ENCODE peak calls at places on chromosomes 1 and 21, in seven cellular contexts. One of them, this sample, is unnamed.

GRCh38 chr1:108016451-108016920 is 51.5 kb upstream of the VAV3 start:
- DNase-seq in stimulated activated CD8-positive, alpha-beta memory T cell treated with anti-CD3 and anti-CD28 coated beads, Interleukin-4, amount 100 ng/mL, for 24 hours: no peak
- DNase-seq in Kasumi-1: peak; percentile 85
- DNase-seq in left colon: no peak
- DNase-seq in activated T-cell treated with anti-CD3 and anti-CD28 coated beads for 24 hours: no peak
- DNase-seq in stimulated activated CD4-positive, alpha-beta T cell treated with anti-CD3 and anti-CD28 coated beads, Interleukin-12 subunit alpha, Interleukin-12 subunit beta, amount 100 ng/mL, for 4 hours: no peak
- DNase-seq in activated CD4-positive, alpha-beta T cell treated with anti-CD3 and anti-CD28 coated beads, Interleukin-2, amount 50 U/mL, for 48 hours: peak; percentile 26
- DNase-seq in this sample: no peak

GRCh38 chr1:202235856-202236837 is 42.5 kb downstream of the LGR6 start:
- DNase-seq in activated CD4-positive, alpha-beta T cell treated with anti-CD3 and anti-CD28 coated beads, Interleukin-2, amount 50 U/mL, for 48 hours: peak; percentile 86
- DNase-seq in Kasumi-1: peak; percentile 45
- DNase-seq in stimulated activated CD4-positive, alpha-beta T cell treated with anti-CD3 and anti-CD28 coated beads, Interleukin-12 subunit alpha, Interleukin-12 subunit beta, amount 100 ng/mL, for 4 hours: peak; percentile 65
- DNase-seq in stimulated activated CD8-positive, alpha-beta memory T cell treated with anti-CD3 and anti-CD28 coated beads, Interleukin-4, amount 100 ng/mL, for 24 hours: peak; percentile 49
- DNase-seq in left colon: peak; percentile 77
- DNase-seq in activated T-cell treated with anti-CD3 and anti-CD28 coated beads for 24 hours: peak; percentile 60
- DNase-seq in this sample: peak; percentile 39

GRCh38 chr21:27129215-27129614 is 162.3 kb upstream of the ADAMTS5 start:
- DNase-seq in activated CD4-positive, alpha-beta T cell treated with anti-CD3 and anti-CD28 coated beads, Interleukin-2, amount 50 U/mL, for 48 hours: no peak
- DNase-seq in Kasumi-1: no peak
- DNase-seq in stimulated activated CD8-positive, alpha-beta memory T cell treated with anti-CD3 and anti-CD28 coated beads, Interleukin-4, amount 100 ng/mL, for 24 hours: no peak
- DNase-seq in left colon: no peak
- DNase-seq in stimulated activated CD4-positive, alpha-beta T cell treated with anti-CD3 and anti-CD28 coated beads, Interleukin-12 subunit alpha, Interleukin-12 subunit beta, amount 100 ng/mL, for 4 hours: no peak
- DNase-seq in activated T-cell treated with anti-CD3 and anti-CD28 coated beads for 24 hours: no peak
- DNase-seq in this sample: no peak

GRCh38 chr21:37908691-37909090 is 7.6 kb downstream of the KCNJ6 start:
- DNase-seq in stimulated activated CD8-positive, alpha-beta memory T cell treated with anti-CD3 and anti-CD28 coated beads, Interleukin-4, amount 100 ng/mL, for 24 hours: no peak
- DNase-seq in left colon: no peak
- DNase-seq in Kasumi-1: no peak
- DNase-seq in activated CD4-positive, alpha-beta T cell treated with anti-CD3 and anti-CD28 coated beads, Interleukin-2, amount 50 U/mL, for 48 hours: no peak
- DNase-seq in stimulated activated CD4-positive, alpha-beta T cell treated with anti-CD3 and anti-CD28 coated beads, Interleukin-12 subunit alpha, Interleukin-12 subunit beta, amount 100 ng/mL, for 4 hours: no peak
- DNase-seq in activated T-cell treated with anti-CD3 and anti-CD28 coated beads for 24 hours: no peak
- DNase-seq in this sample: no peak

GRCh38 chr1:23720256-23720995 is 22.8 kb upstream of the ELOA start:
- DNase-seq in left colon: no peak
- DNase-seq in stimulated activated CD8-positive, alpha-beta memory T cell treated with anti-CD3 and anti-CD28 coated beads, Interleukin-4, amount 100 ng/mL, for 24 hours: no peak
- DNase-seq in stimulated activated CD4-positive, alpha-beta T cell treated with anti-CD3 and anti-CD28 coated beads, Interleukin-12 subunit alpha, Interleukin-12 subunit beta, amount 100 ng/mL, for 4 hours: no peak
- DNase-seq in Kasumi-1: no peak
- DNase-seq in activated T-cell treated with anti-CD3 and anti-CD28 coated beads for 24 hours: no peak
- DNase-seq in activated CD4-positive, alpha-beta T cell treated with anti-CD3 and anti-CD28 coated beads, Interleukin-2, amount 50 U/mL, for 48 hours: peak; percentile 52
- DNase-seq in this sample: peak; percentile 79

GRCh38 chr1:3278416-3279181 is 175.9 kb upstream of the ARHGEF16 start:
- DNase-seq in stimulated activated CD8-positive, alpha-beta memory T cell treated with anti-CD3 and anti-CD28 coated beads, Interleukin-4, amount 100 ng/mL, for 24 hours: no peak
- DNase-seq in stimulated activated CD4-positive, alpha-beta T cell treated with anti-CD3 and anti-CD28 coated beads, Interleukin-12 subunit alpha, Interleukin-12 subunit beta, amount 100 ng/mL, for 4 hours: no peak
- DNase-seq in activated T-cell treated with anti-CD3 and anti-CD28 coated beads for 24 hours: no peak
- DNase-seq in Kasumi-1: no peak
- DNase-seq in activated CD4-positive, alpha-beta T cell treated with anti-CD3 and anti-CD28 coated beads, Interleukin-2, amount 50 U/mL, for 48 hours: no peak
- DNase-seq in left colon: no peak
- DNase-seq in this sample: no peak

GRCh38 chr1:65267291-65268087 is 41.9 kb upstream of the DNAJC6 start:
- DNase-seq in activated CD4-positive, alpha-beta T cell treated with anti-CD3 and anti-CD28 coated beads, Interleukin-2, amount 50 U/mL, for 48 hours: no peak
- DNase-seq in stimulated activated CD8-positive, alpha-beta memory T cell treated with anti-CD3 and anti-CD28 coated beads, Interleukin-4, amount 100 ng/mL, for 24 hours: no peak
- DNase-seq in stimulated activated CD4-positive, alpha-beta T cell treated with anti-CD3 and anti-CD28 coated beads, Interleukin-12 subunit alpha, Interleukin-12 subunit beta, amount 100 ng/mL, for 4 hours: no peak
- DNase-seq in left colon: no peak
- DNase-seq in activated T-cell treated with anti-CD3 and anti-CD28 coated beads for 24 hours: no peak
- DNase-seq in Kasumi-1: no peak
- DNase-seq in this sample: no peak

GRCh38 chr21:25708467-25709065 is 26.1 kb downstream of the ATP5PF start:
- DNase-seq in left colon: peak; percentile 20
- DNase-seq in activated CD4-positive, alpha-beta T cell treated with anti-CD3 and anti-CD28 coated beads, Interleukin-2, amount 50 U/mL, for 48 hours: peak; percentile 46
- DNase-seq in activated T-cell treated with anti-CD3 and anti-CD28 coated beads for 24 hours: peak; percentile 14
- DNase-seq in Kasumi-1: peak; percentile 49
- DNase-seq in stimulated activated CD8-positive, alpha-beta memory T cell treated with anti-CD3 and anti-CD28 coated beads, Interleukin-4, amount 100 ng/mL, for 24 hours: peak; percentile 8
- DNase-seq in stimulated activated CD4-positive, alpha-beta T cell treated with anti-CD3 and anti-CD28 coated beads, Interleukin-12 subunit alpha, Interleukin-12 subunit beta, amount 100 ng/mL, for 4 hours: peak; percentile 24
- DNase-seq in this sample: peak; percentile 11

GRCh38 chr1:11413907-11414495 is 65.0 kb upstream of the DISP3 start:
- DNase-seq in activated T-cell treated with anti-CD3 and anti-CD28 coated beads for 24 hours: no peak
- DNase-seq in stimulated activated CD8-positive, alpha-beta memory T cell treated with anti-CD3 and anti-CD28 coated beads, Interleukin-4, amount 100 ng/mL, for 24 hours: no peak
- DNase-seq in left colon: no peak
- DNase-seq in stimulated activated CD4-positive, alpha-beta T cell treated with anti-CD3 and anti-CD28 coated beads, Interleukin-12 subunit alpha, Interleukin-12 subunit beta, amount 100 ng/mL, for 4 hours: no peak
- DNase-seq in activated CD4-positive, alpha-beta T cell treated with anti-CD3 and anti-CD28 coated beads, Interleukin-2, amount 50 U/mL, for 48 hours: no peak
- DNase-seq in Kasumi-1: no peak
- DNase-seq in this sample: no peak

GRCh38 chr1:155978325-155978972 is at the start of gene ARHGEF2:
- DNase-seq in activated CD4-positive, alpha-beta T cell treated with anti-CD3 and anti-CD28 coated beads, Interleukin-2, amount 50 U/mL, for 48 hours: peak; percentile 89
- DNase-seq in activated T-cell treated with anti-CD3 and anti-CD28 coated beads for 24 hours: peak; percentile 76
- DNase-seq in Kasumi-1: peak; percentile 98
- DNase-seq in left colon: peak; percentile 90
- DNase-seq in stimulated activated CD4-positive, alpha-beta T cell treated with anti-CD3 and anti-CD28 coated beads, Interleukin-12 subunit alpha, Interleukin-12 subunit beta, amount 100 ng/mL, for 4 hours: peak; percentile 77
- DNase-seq in stimulated activated CD8-positive, alpha-beta memory T cell treated with anti-CD3 and anti-CD28 coated beads, Interleukin-4, amount 100 ng/mL, for 24 hours: peak; percentile 79
- DNase-seq in this sample: peak; percentile 86

GRCh38 chr1:212928323-212929281 is 21.7 kb upstream of the VASH2 start:
- DNase-seq in stimulated activated CD4-positive, alpha-beta T cell treated with anti-CD3 and anti-CD28 coated beads, Interleukin-12 subunit alpha, Interleukin-12 subunit beta, amount 100 ng/mL, for 4 hours: no peak
- DNase-seq in left colon: no peak
- DNase-seq in stimulated activated CD8-positive, alpha-beta memory T cell treated with anti-CD3 and anti-CD28 coated beads, Interleukin-4, amount 100 ng/mL, for 24 hours: no peak
- DNase-seq in activated T-cell treated with anti-CD3 and anti-CD28 coated beads for 24 hours: no peak
- DNase-seq in Kasumi-1: peak; percentile 19
- DNase-seq in activated CD4-positive, alpha-beta T cell treated with anti-CD3 and anti-CD28 coated beads, Interleukin-2, amount 50 U/mL, for 48 hours: no peak
- DNase-seq in this sample: peak; percentile 19

GRCh38 chr1:205304695-205305070 is 16.9 kb downstream of the NUAK2 start:
- DNase-seq in left colon: no peak
- DNase-seq in activated CD4-positive, alpha-beta T cell treated with anti-CD3 and anti-CD28 coated beads, Interleukin-2, amount 50 U/mL, for 48 hours: no peak
- DNase-seq in stimulated activated CD4-positive, alpha-beta T cell treated with anti-CD3 and anti-CD28 coated beads, Interleukin-12 subunit alpha, Interleukin-12 subunit beta, amount 100 ng/mL, for 4 hours: no peak
- DNase-seq in Kasumi-1: no peak
- DNase-seq in activated T-cell treated with anti-CD3 and anti-CD28 coated beads for 24 hours: no peak
- DNase-seq in stimulated activated CD8-positive, alpha-beta memory T cell treated with anti-CD3 and anti-CD28 coated beads, Interleukin-4, amount 100 ng/mL, for 24 hours: no peak
- DNase-seq in this sample: no peak

GRCh38 chr21:45485686-45486442 is 56.4 kb downstream of the SLC19A1 start:
- DNase-seq in Kasumi-1: no peak
- DNase-seq in activated T-cell treated with anti-CD3 and anti-CD28 coated beads for 24 hours: no peak
- DNase-seq in activated CD4-positive, alpha-beta T cell treated with anti-CD3 and anti-CD28 coated beads, Interleukin-2, amount 50 U/mL, for 48 hours: no peak
- DNase-seq in left colon: no peak
- DNase-seq in stimulated activated CD8-positive, alpha-beta memory T cell treated with anti-CD3 and anti-CD28 coated beads, Interleukin-4, amount 100 ng/mL, for 24 hours: no peak
- DNase-seq in stimulated activated CD4-positive, alpha-beta T cell treated with anti-CD3 and anti-CD28 coated beads, Interleukin-12 subunit alpha, Interleukin-12 subunit beta, amount 100 ng/mL, for 4 hours: no peak
- DNase-seq in this sample: no peak

GRCh38 chr1:164132001-164132400 is 427.0 kb upstream of the PBX1 start:
- DNase-seq in activated CD4-positive, alpha-beta T cell treated with anti-CD3 and anti-CD28 coated beads, Interleukin-2, amount 50 U/mL, for 48 hours: no peak
- DNase-seq in stimulated activated CD8-positive, alpha-beta memory T cell treated with anti-CD3 and anti-CD28 coated beads, Interleukin-4, amount 100 ng/mL, for 24 hours: no peak
- DNase-seq in activated T-cell treated with anti-CD3 and anti-CD28 coated beads for 24 hours: no peak
- DNase-seq in Kasumi-1: no peak
- DNase-seq in stimulated activated CD4-positive, alpha-beta T cell treated with anti-CD3 and anti-CD28 coated beads, Interleukin-12 subunit alpha, Interleukin-12 subunit beta, amount 100 ng/mL, for 4 hours: no peak
- DNase-seq in left colon: no peak
- DNase-seq in this sample: no peak

GRCh38 chr21:41045534-41046268 is 122.3 kb upstream of the BACE2 start:
- DNase-seq in activated CD4-positive, alpha-beta T cell treated with anti-CD3 and anti-CD28 coated beads, Interleukin-2, amount 50 U/mL, for 48 hours: peak; percentile 3
- DNase-seq in stimulated activated CD4-positive, alpha-beta T cell treated with anti-CD3 and anti-CD28 coated beads, Interleukin-12 subunit alpha, Interleukin-12 subunit beta, amount 100 ng/mL, for 4 hours: no peak
- DNase-seq in left colon: peak; percentile 16
- DNase-seq in stimulated activated CD8-positive, alpha-beta memory T cell treated with anti-CD3 and anti-CD28 coated beads, Interleukin-4, amount 100 ng/mL, for 24 hours: no peak
- DNase-seq in Kasumi-1: peak; percentile 34
- DNase-seq in activated T-cell treated with anti-CD3 and anti-CD28 coated beads for 24 hours: no peak
- DNase-seq in this sample: no peak

GRCh38 chr1:171913385-171913784 is 72.1 kb downstream of the DNM3 start:
- DNase-seq in stimulated activated CD8-positive, alpha-beta memory T cell treated with anti-CD3 and anti-CD28 coated beads, Interleukin-4, amount 100 ng/mL, for 24 hours: no peak
- DNase-seq in activated CD4-positive, alpha-beta T cell treated with anti-CD3 and anti-CD28 coated beads, Interleukin-2, amount 50 U/mL, for 48 hours: no peak
- DNase-seq in activated T-cell treated with anti-CD3 and anti-CD28 coated beads for 24 hours: no peak
- DNase-seq in Kasumi-1: no peak
- DNase-seq in left colon: peak; percentile 28
- DNase-seq in stimulated activated CD4-positive, alpha-beta T cell treated with anti-CD3 and anti-CD28 coated beads, Interleukin-12 subunit alpha, Interleukin-12 subunit beta, amount 100 ng/mL, for 4 hours: no peak
- DNase-seq in this sample: no peak

GRCh38 chr1:167922611-167923074 is 8.7 kb upstream of the ADCY10 start:
- DNase-seq in stimulated activated CD4-positive, alpha-beta T cell treated with anti-CD3 and anti-CD28 coated beads, Interleukin-12 subunit alpha, Interleukin-12 subunit beta, amount 100 ng/mL, for 4 hours: no peak
- DNase-seq in stimulated activated CD8-positive, alpha-beta memory T cell treated with anti-CD3 and anti-CD28 coated beads, Interleukin-4, amount 100 ng/mL, for 24 hours: no peak
- DNase-seq in left colon: no peak
- DNase-seq in Kasumi-1: no peak
- DNase-seq in activated T-cell treated with anti-CD3 and anti-CD28 coated beads for 24 hours: no peak
- DNase-seq in activated CD4-positive, alpha-beta T cell treated with anti-CD3 and anti-CD28 coated beads, Interleukin-2, amount 50 U/mL, for 48 hours: no peak
- DNase-seq in this sample: no peak

GRCh38 chr1:204130989-204131892 is 20.6 kb downstream of the ETNK2 start:
- DNase-seq in activated T-cell treated with anti-CD3 and anti-CD28 coated beads for 24 hours: no peak
- DNase-seq in activated CD4-positive, alpha-beta T cell treated with anti-CD3 and anti-CD28 coated beads, Interleukin-2, amount 50 U/mL, for 48 hours: no peak
- DNase-seq in stimulated activated CD4-positive, alpha-beta T cell treated with anti-CD3 and anti-CD28 coated beads, Interleukin-12 subunit alpha, Interleukin-12 subunit beta, amount 100 ng/mL, for 4 hours: no peak
- DNase-seq in left colon: no peak
- DNase-seq in stimulated activated CD8-positive, alpha-beta memory T cell treated with anti-CD3 and anti-CD28 coated beads, Interleukin-4, amount 100 ng/mL, for 24 hours: no peak
- DNase-seq in Kasumi-1: no peak
- DNase-seq in this sample: no peak

GRCh38 chr21:35394634-35395369 is 345.7 kb upstream of the RUNX1 start:
- DNase-seq in stimulated activated CD4-positive, alpha-beta T cell treated with anti-CD3 and anti-CD28 coated beads, Interleukin-12 subunit alpha, Interleukin-12 subunit beta, amount 100 ng/mL, for 4 hours: no peak
- DNase-seq in activated CD4-positive, alpha-beta T cell treated with anti-CD3 and anti-CD28 coated beads, Interleukin-2, amount 50 U/mL, for 48 hours: no peak
- DNase-seq in Kasumi-1: no peak
- DNase-seq in stimulated activated CD8-positive, alpha-beta memory T cell treated with anti-CD3 and anti-CD28 coated beads, Interleukin-4, amount 100 ng/mL, for 24 hours: no peak
- DNase-seq in activated T-cell treated with anti-CD3 and anti-CD28 coated beads for 24 hours: no peak
- DNase-seq in left colon: no peak
- DNase-seq in this sample: no peak

GRCh38 chr1:207088731-207089626 is at the start of gene C4BPB:
- DNase-seq in stimulated activated CD8-positive, alpha-beta memory T cell treated with anti-CD3 and anti-CD28 coated beads, Interleukin-4, amount 100 ng/mL, for 24 hours: no peak
- DNase-seq in activated T-cell treated with anti-CD3 and anti-CD28 coated beads for 24 hours: no peak
- DNase-seq in left colon: peak; percentile 37
- DNase-seq in Kasumi-1: no peak
- DNase-seq in stimulated activated CD4-positive, alpha-beta T cell treated with anti-CD3 and anti-CD28 coated beads, Interleukin-12 subunit alpha, Interleukin-12 subunit beta, amount 100 ng/mL, for 4 hours: no peak
- DNase-seq in activated CD4-positive, alpha-beta T cell treated with anti-CD3 and anti-CD28 coated beads, Interleukin-2, amount 50 U/mL, for 48 hours: no peak
- DNase-seq in this sample: no peak

GRCh38 chr1:192263436-192263835 is 53.4 kb upstream of the RGS21 start:
- DNase-seq in stimulated activated CD8-positive, alpha-beta memory T cell treated with anti-CD3 and anti-CD28 coated beads, Interleukin-4, amount 100 ng/mL, for 24 hours: no peak
- DNase-seq in stimulated activated CD4-positive, alpha-beta T cell treated with anti-CD3 and anti-CD28 coated beads, Interleukin-12 subunit alpha, Interleukin-12 subunit beta, amount 100 ng/mL, for 4 hours: no peak
- DNase-seq in left colon: no peak
- DNase-seq in Kasumi-1: no peak
- DNase-seq in activated T-cell treated with anti-CD3 and anti-CD28 coated beads for 24 hours: no peak
- DNase-seq in activated CD4-positive, alpha-beta T cell treated with anti-CD3 and anti-CD28 coated beads, Interleukin-2, amount 50 U/mL, for 48 hours: no peak
- DNase-seq in this sample: no peak

GRCh38 chr1:95209291-95209690 is 24.7 kb upstream of the RWDD3 start:
- DNase-seq in left colon: no peak
- DNase-seq in Kasumi-1: no peak
- DNase-seq in stimulated activated CD4-positive, alpha-beta T cell treated with anti-CD3 and anti-CD28 coated beads, Interleukin-12 subunit alpha, Interleukin-12 subunit beta, amount 100 ng/mL, for 4 hours: no peak
- DNase-seq in activated T-cell treated with anti-CD3 and anti-CD28 coated beads for 24 hours: no peak
- DNase-seq in stimulated activated CD8-positive, alpha-beta memory T cell treated with anti-CD3 and anti-CD28 coated beads, Interleukin-4, amount 100 ng/mL, for 24 hours: no peak
- DNase-seq in activated CD4-positive, alpha-beta T cell treated with anti-CD3 and anti-CD28 coated beads, Interleukin-2, amount 50 U/mL, for 48 hours: no peak
- DNase-seq in this sample: no peak

GRCh38 chr1:42128499-42128898 is 24.7 kb upstream of the GUCA2B start:
- DNase-seq in stimulated activated CD8-positive, alpha-beta memory T cell treated with anti-CD3 and anti-CD28 coated beads, Interleukin-4, amount 100 ng/mL, for 24 hours: no peak
- DNase-seq in left colon: no peak
- DNase-seq in activated T-cell treated with anti-CD3 and anti-CD28 coated beads for 24 hours: no peak
- DNase-seq in stimulated activated CD4-positive, alpha-beta T cell treated with anti-CD3 and anti-CD28 coated beads, Interleukin-12 subunit alpha, Interleukin-12 subunit beta, amount 100 ng/mL, for 4 hours: no peak
- DNase-seq in Kasumi-1: no peak
- DNase-seq in activated CD4-positive, alpha-beta T cell treated with anti-CD3 and anti-CD28 coated beads, Interleukin-2, amount 50 U/mL, for 48 hours: no peak
- DNase-seq in this sample: no peak

GRCh38 chr1:246246430-246246829 is 260.6 kb downstream of the SMYD3 start:
- DNase-seq in stimulated activated CD8-positive, alpha-beta memory T cell treated with anti-CD3 and anti-CD28 coated beads, Interleukin-4, amount 100 ng/mL, for 24 hours: no peak
- DNase-seq in Kasumi-1: no peak
- DNase-seq in left colon: no peak
- DNase-seq in activated CD4-positive, alpha-beta T cell treated with anti-CD3 and anti-CD28 coated beads, Interleukin-2, amount 50 U/mL, for 48 hours: no peak
- DNase-seq in stimulated activated CD4-positive, alpha-beta T cell treated with anti-CD3 and anti-CD28 coated beads, Interleukin-12 subunit alpha, Interleukin-12 subunit beta, amount 100 ng/mL, for 4 hours: no peak
- DNase-seq in activated T-cell treated with anti-CD3 and anti-CD28 coated beads for 24 hours: no peak
- DNase-seq in this sample: no peak

GRCh38 chr1:59146651-59147358 is 150.1 kb upstream of the FGGY start:
- DNase-seq in activated CD4-positive, alpha-beta T cell treated with anti-CD3 and anti-CD28 coated beads, Interleukin-2, amount 50 U/mL, for 48 hours: peak; percentile 64
- DNase-seq in Kasumi-1: peak; percentile 13
- DNase-seq in activated T-cell treated with anti-CD3 and anti-CD28 coated beads for 24 hours: peak; percentile 18
- DNase-seq in stimulated activated CD8-positive, alpha-beta memory T cell treated with anti-CD3 and anti-CD28 coated beads, Interleukin-4, amount 100 ng/mL, for 24 hours: peak; percentile 36
- DNase-seq in left colon: peak; percentile 60
- DNase-seq in stimulated activated CD4-positive, alpha-beta T cell treated with anti-CD3 and anti-CD28 coated beads, Interleukin-12 subunit alpha, Interleukin-12 subunit beta, amount 100 ng/mL, for 4 hours: peak; percentile 21
- DNase-seq in this sample: peak; percentile 77

GRCh38 chr1:18339161-18339560 is 141.6 kb upstream of the KLHDC7A start:
- DNase-seq in stimulated activated CD4-positive, alpha-beta T cell treated with anti-CD3 and anti-CD28 coated beads, Interleukin-12 subunit alpha, Interleukin-12 subunit beta, amount 100 ng/mL, for 4 hours: no peak
- DNase-seq in stimulated activated CD8-positive, alpha-beta memory T cell treated with anti-CD3 and anti-CD28 coated beads, Interleukin-4, amount 100 ng/mL, for 24 hours: no peak
- DNase-seq in activated T-cell treated with anti-CD3 and anti-CD28 coated beads for 24 hours: no peak
- DNase-seq in activated CD4-positive, alpha-beta T cell treated with anti-CD3 and anti-CD28 coated beads, Interleukin-2, amount 50 U/mL, for 48 hours: no peak
- DNase-seq in Kasumi-1: no peak
- DNase-seq in left colon: no peak
- DNase-seq in this sample: no peak

GRCh38 chr1:221664253-221664652 is 77.6 kb downstream of the DUSP10 start:
- DNase-seq in stimulated activated CD4-positive, alpha-beta T cell treated with anti-CD3 and anti-CD28 coated beads, Interleukin-12 subunit alpha, Interleukin-12 subunit beta, amount 100 ng/mL, for 4 hours: no peak
- DNase-seq in Kasumi-1: no peak
- DNase-seq in activated CD4-positive, alpha-beta T cell treated with anti-CD3 and anti-CD28 coated beads, Interleukin-2, amount 50 U/mL, for 48 hours: no peak
- DNase-seq in left colon: no peak
- DNase-seq in stimulated activated CD8-positive, alpha-beta memory T cell treated with anti-CD3 and anti-CD28 coated beads, Interleukin-4, amount 100 ng/mL, for 24 hours: no peak
- DNase-seq in activated T-cell treated with anti-CD3 and anti-CD28 coated beads for 24 hours: no peak
- DNase-seq in this sample: no peak

GRCh38 chr1:228283476-228284147 is 75.8 kb downstream of the OBSCN start:
- DNase-seq in activated T-cell treated with anti-CD3 and anti-CD28 coated beads for 24 hours: no peak
- DNase-seq in stimulated activated CD8-positive, alpha-beta memory T cell treated with anti-CD3 and anti-CD28 coated beads, Interleukin-4, amount 100 ng/mL, for 24 hours: no peak
- DNase-seq in left colon: no peak
- DNase-seq in Kasumi-1: no peak
- DNase-seq in stimulated activated CD4-positive, alpha-beta T cell treated with anti-CD3 and anti-CD28 coated beads, Interleukin-12 subunit alpha, Interleukin-12 subunit beta, amount 100 ng/mL, for 4 hours: no peak
- DNase-seq in activated CD4-positive, alpha-beta T cell treated with anti-CD3 and anti-CD28 coated beads, Interleukin-2, amount 50 U/mL, for 48 hours: no peak
- DNase-seq in this sample: no peak

GRCh38 chr1:44640178-44640865 is 34.0 kb downstream of the TMEM53 start:
- DNase-seq in stimulated activated CD8-positive, alpha-beta memory T cell treated with anti-CD3 and anti-CD28 coated beads, Interleukin-4, amount 100 ng/mL, for 24 hours: no peak
- DNase-seq in activated T-cell treated with anti-CD3 and anti-CD28 coated beads for 24 hours: no peak
- DNase-seq in Kasumi-1: no peak
- DNase-seq in activated CD4-positive, alpha-beta T cell treated with anti-CD3 and anti-CD28 coated beads, Interleukin-2, amount 50 U/mL, for 48 hours: no peak
- DNase-seq in stimulated activated CD4-positive, alpha-beta T cell treated with anti-CD3 and anti-CD28 coated beads, Interleukin-12 subunit alpha, Interleukin-12 subunit beta, amount 100 ng/mL, for 4 hours: no peak
- DNase-seq in left colon: no peak
- DNase-seq in this sample: no peak

GRCh38 chr1:7401814-7402547 is 369.1 kb upstream of the VAMP3 start:
- DNase-seq in Kasumi-1: no peak
- DNase-seq in activated CD4-positive, alpha-beta T cell treated with anti-CD3 and anti-CD28 coated beads, Interleukin-2, amount 50 U/mL, for 48 hours: no peak
- DNase-seq in stimulated activated CD8-positive, alpha-beta memory T cell treated with anti-CD3 and anti-CD28 coated beads, Interleukin-4, amount 100 ng/mL, for 24 hours: no peak
- DNase-seq in left colon: no peak
- DNase-seq in stimulated activated CD4-positive, alpha-beta T cell treated with anti-CD3 and anti-CD28 coated beads, Interleukin-12 subunit alpha, Interleukin-12 subunit beta, amount 100 ng/mL, for 4 hours: no peak
- DNase-seq in activated T-cell treated with anti-CD3 and anti-CD28 coated beads for 24 hours: no peak
- DNase-seq in this sample: no peak

GRCh38 chr21:31873696-31874599 is 1.1 kb downstream of the HUNK start:
- DNase-seq in Kasumi-1: peak; percentile 22
- DNase-seq in left colon: peak; percentile 78
- DNase-seq in activated T-cell treated with anti-CD3 and anti-CD28 coated beads for 24 hours: peak; percentile 9
- DNase-seq in stimulated activated CD8-positive, alpha-beta memory T cell treated with anti-CD3 and anti-CD28 coated beads, Interleukin-4, amount 100 ng/mL, for 24 hours: peak; percentile 38
- DNase-seq in stimulated activated CD4-positive, alpha-beta T cell treated with anti-CD3 and anti-CD28 coated beads, Interleukin-12 subunit alpha, Interleukin-12 subunit beta, amount 100 ng/mL, for 4 hours: peak; percentile 53
- DNase-seq in activated CD4-positive, alpha-beta T cell treated with anti-CD3 and anti-CD28 coated beads, Interleukin-2, amount 50 U/mL, for 48 hours: peak; percentile 72
- DNase-seq in this sample: peak; percentile 12